ENCODE peak calls at places on chromosomes 12 and 14, in six cellular contexts. K is IMR-90, R is PC-3, A is keratinocyte, C is thoracic aorta, S is ovary. U is an unnamed sample. For H3K27me3, the result is how much of the 10 kb centered on the place peaks cover.

GRCh38 chr12:125492354-125493270 is 427.4 kb downstream of the AACS start:
- DNase-seq in C (no peak), R (no peak), A (no peak), S (no peak), K (no peak), U (no peak)

GRCh38 chr12:51200156-51200555 is 17.7 kb downstream of the POU6F1 start:
- DNase-seq in R (no peak), A (no peak), S (no peak), K (no peak), C (no peak), U (no peak)

GRCh38 chr12:124390442-124391116 is 95.7 kb downstream of the RFLNA start:
- DNase-seq in A (no peak), S (peak), R (peak), K (peak), C (no peak), U (peak)

GRCh38 chr12:122090759-122091535 is 12.4 kb downstream of the MLXIP start:
- DNase-seq in C (no peak), R (no peak), S (peak), K (peak), A (no peak), U (no peak)

GRCh38 chr12:30417697-30418231 is 277.9 kb downstream of the IPO8 start:
- DNase-seq in R (peak), S (no peak), A (peak), K (peak), C (no peak), U (peak)

GRCh38 chr14:100691395-100692025 is 35.2 kb upstream of the DLK1 start:
- DNase-seq in K (no peak), A (no peak), S (no peak), R (no peak), C (no peak), U (peak)

GRCh38 chr14:42869681-42870080 is 1263.0 kb downstream of the LRFN5 start:
- DNase-seq in C (no peak), R (no peak), A (no peak), K (peak), S (no peak), U (no peak)

GRCh38 chr14:100875861-100876590 is 27.5 kb downstream of the RTL1 start:
- DNase-seq in S (no peak), R (no peak), A (no peak), C (no peak), K (no peak), U (no peak)

GRCh38 chr12:106149096-106149784 is 10.5 kb upstream of the NUAK1 start:
- DNase-seq in A (no peak), K (peak), C (no peak), R (peak), S (peak), U (no peak)

GRCh38 chr14:42965512-42965911 is 1358.8 kb downstream of the LRFN5 start:
- DNase-seq in R (no peak), A (no peak), S (no peak), K (no peak), C (no peak), U (no peak)

GRCh38 chr14:75283884-75284563 is 5.4 kb downstream of the FOS start:
- DNase-seq in K (peak), S (peak), C (no peak), A (no peak), R (no peak), U (peak)

GRCh38 chr14:95256011-95256775 is 63.5 kb downstream of the CLMN start:
- DNase-seq in K (no peak), A (no peak), R (no peak), S (no peak), C (no peak), U (peak)

GRCh38 chr14:41570415-41571155 is 36.1 kb upstream of the LRFN5 start:
- DNase-seq in S (no peak), K (no peak), A (no peak), R (no peak), C (no peak), U (no peak)

GRCh38 chr12:6860942-6861341 is 6.4 kb upstream of the TPI1 start:
- DNase-seq in K (no peak), S (no peak), R (no peak), A (no peak), C (no peak), U (no peak)

GRCh38 chr12:10753066-10753465 is 29.9 kb upstream of the YBX3 start:
- DNase-seq in S (no peak), A (no peak), C (no peak), R (peak), K (peak), U (peak)

GRCh38 chr12:63098851-63099250 is 52.1 kb downstream of the AVPR1A start:
- DNase-seq in R (peak), S (no peak), C (no peak), K (no peak), A (no peak), U (no peak)

GRCh38 chr14:33808187-33808586 is 142.7 kb downstream of the EGLN3 start:
- DNase-seq in A (no peak), C (no peak), S (no peak), R (no peak), K (no peak), U (no peak)

GRCh38 chr12:38823743-38824142 is 81.6 kb downstream of the CPNE8 start:
- DNase-seq in S (no peak), A (no peak), K (no peak), R (peak), C (no peak), U (peak)

GRCh38 chr12:4866288-4866687 is 43.4 kb upstream of the KCNA1 start:
- DNase-seq in R (no peak), K (no peak), A (no peak), S (no peak), C (no peak), U (no peak)

GRCh38 chr12:90627180-90627896 is 327.6 kb downstream of the CCER1 start:
- DNase-seq in S (no peak), A (no peak), C (no peak), R (no peak), K (peak), U (peak)

GRCh38 chr12:30200864-30201263 is 417.1 kb upstream of the TMTC1 start:
- DNase-seq in K (no peak), C (no peak), A (no peak), R (no peak), S (no peak), U (no peak)

GRCh38 chr12:121452356-121453021 is 52.6 kb downstream of the RNF34 start:
- DNase-seq in A (no peak), K (no peak), S (no peak), R (no peak), C (no peak), U (peak)

DNA sequence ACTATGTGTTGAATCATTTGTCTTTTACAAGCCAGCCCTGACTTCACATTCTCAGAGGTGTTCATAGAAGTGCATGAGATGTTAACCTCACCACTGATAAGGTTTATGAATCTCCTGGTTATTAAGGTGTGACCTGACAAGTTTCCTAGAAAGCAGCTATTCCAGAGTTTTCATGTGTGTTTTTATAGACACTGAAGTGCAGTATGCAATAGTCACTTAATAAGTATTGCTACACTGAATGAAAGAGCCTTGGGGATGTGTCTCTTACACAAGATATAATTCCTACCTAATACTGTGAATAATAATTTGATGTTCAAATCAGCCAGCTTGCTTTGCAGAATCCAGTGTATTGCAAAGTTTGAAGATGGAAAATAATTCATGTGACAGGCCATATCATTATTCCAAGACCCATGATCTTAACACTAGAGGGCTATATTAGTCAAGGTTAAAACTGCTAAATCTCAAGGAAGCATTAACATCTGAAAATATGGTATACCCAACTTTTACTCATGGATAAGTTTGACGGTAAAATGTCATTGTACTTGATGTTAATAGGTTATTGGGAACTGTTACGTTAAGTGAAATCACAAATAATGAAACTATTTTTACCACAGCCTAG is 13.0 kb downstream of the SLC25A3 start:
- DNase-seq in K (no peak), C (no peak), A (no peak), R (no peak), S (no peak), U (peak)
- TF ChIP-seq CTCF in K (peak), C (no peak), A (no peak), R (peak), S (no peak), U (no peak)

GRCh38 chr14:93717222-93717967 is 70.9 kb downstream of the PRIMA1 start:
- DNase-seq in S (no peak), C (no peak), A (no peak), K (no peak), R (no peak), U (no peak)

GRCh38 chr14:93716002-93716401 is 72.3 kb downstream of the PRIMA1 start:
- DNase-seq in A (no peak), R (no peak), S (no peak), C (no peak), K (no peak), U (no peak)

GRCh38 chr14:93719234-93719633 is 69.1 kb downstream of the PRIMA1 start:
- DNase-seq in R (no peak), K (no peak), C (no peak), S (no peak), A (no peak), U (no peak)

GRCh38 chr14:93716410-93717221 is 71.7 kb downstream of the PRIMA1 start:
- DNase-seq in C (no peak), S (no peak), K (no peak), A (no peak), R (no peak), U (no peak)

DNA sequence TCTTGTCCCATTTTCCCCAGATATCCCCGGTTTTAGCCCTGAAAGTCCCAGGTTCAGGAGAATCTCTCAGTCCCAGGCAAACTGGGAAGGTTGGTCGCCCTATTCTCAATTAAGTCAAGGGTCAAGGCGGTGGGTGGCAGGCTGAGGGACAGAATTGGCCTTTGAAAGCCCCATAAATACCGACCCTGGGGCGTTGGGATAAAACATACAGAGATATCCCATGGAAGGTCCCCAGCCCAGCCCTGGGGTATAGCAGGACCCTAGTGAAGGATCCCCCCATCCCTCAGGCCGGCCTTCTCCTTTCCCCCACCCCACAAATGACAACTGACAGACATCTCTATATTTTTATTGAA is 70.3 kb downstream of the PRIMA1 start:
- DNase-seq in C (no peak), R (no peak), S (no peak), A (no peak), K (no peak), U (no peak)
- H3K4me3 ChIP-seq in C (no peak), R (no peak), S (no peak), A (no peak), K (no peak), U (no peak)

GRCh38 chr12:48106574-48107251 is 834 bp upstream of the SENP1 start:
- DNase-seq in S (no peak), R (no peak), A (no peak), K (peak), C (no peak), U (no peak)
- H3K27me3 ChIP-seq in S (under half), R (under half), A (under half), K (under half), C (under half), U (under half)

GRCh38 chr12:101570022-101570421 is 24.7 kb upstream of the MYBPC1 start:
- DNase-seq in C (no peak), R (peak), A (no peak), S (no peak), K (peak), U (peak)
- TF ChIP-seq CTCF in C (peak), R (peak), A (peak), S (no peak), K (peak), U (peak)

GRCh38 chr14:105022276-105022670 is 1.4 kb upstream of the CDCA4 start:
- DNase-seq in S (no peak), R (peak), C (no peak), A (no peak), K (no peak), U (no peak)
- H3K4me3 ChIP-seq in S (no peak), R (peak), C (peak), A (peak), K (no peak), U (peak)

GRCh38 chr14:93720076-93720815 is 68.0 kb downstream of the PRIMA1 start:
- DNase-seq in S (no peak), C (no peak), K (no peak), R (no peak), A (no peak), U (no peak)
- H3K27me3 ChIP-seq in S (under half), C (under half), K (under half), R (under half), A (under half), U (under half)

GRCh38 chr14:78593949-78594348 is 423.8 kb downstream of the NRXN3 start:
- DNase-seq in S (no peak), R (no peak), A (no peak), K (no peak), C (no peak), U (no peak)

GRCh38 chr14:78598046-78598652 is 428.0 kb downstream of the NRXN3 start:
- DNase-seq in K (peak), A (no peak), C (no peak), R (peak), S (peak), U (peak)

GRCh38 chr14:78595797-78596196 is 425.6 kb downstream of the NRXN3 start:
- DNase-seq in K (no peak), S (no peak), R (peak), C (no peak), A (no peak), U (no peak)
- TF ChIP-seq CTCF in K (peak), S (no peak), R (peak), C (no peak), A (peak), U (peak)

GRCh38 chr12:68462799-68463198 is 130.6 kb upstream of the MDM1 start:
- DNase-seq in S (no peak), R (no peak), K (no peak), C (no peak), A (no peak), U (no peak)
- H3K4me3 ChIP-seq in S (no peak), R (peak), K (peak), C (peak), A (no peak), U (no peak)

GRCh38 chr14:93049867-93050331 is 65.8 kb downstream of the ITPK1 start:
- DNase-seq in C (no peak), K (no peak), R (no peak), S (peak), A (no peak), U (no peak)
- H3K27me3 ChIP-seq in C (under half), K (under half), R (under half), S (under half), A (under half), U (under half)

GRCh38 chr12:105085537-105085936 is 1.3 kb upstream of the ALDH1L2 start:
- DNase-seq in C (no peak), S (no peak), R (no peak), A (no peak), K (no peak), U (no peak)
- TF ChIP-seq CTCF in C (no peak), S (no peak), R (no peak), A (no peak), K (no peak), U (no peak)

U was measured in bronchial epithelial cell.